ENCODE peak calls at places on chromosomes 7 and 10, in nine cellular contexts. One of them, this sample, is unnamed.

GRCh38 chr7:40758590-40758989 is 623.8 kb downstream of the SUGCT start:
- DNase-seq in adrenal gland: peak
- DNase-seq in brain microvascular endothelial cell: no peak
- DNase-seq in GM12865: no peak
- DNase-seq in Caco-2: no peak
- DNase-seq in foreskin fibroblast: no peak
- DNase-seq in endodermal cell: no peak
- DNase-seq in astrocyte of the cerebellum: no peak
- DNase-seq in AG09309: no peak
- DNase-seq in this sample: no peak

GRCh38 chr10:88851706-88852105 is at the start of gene ANKRD22:
- DNase-seq in GM12865: peak
- DNase-seq in AG09309: no peak
- DNase-seq in foreskin fibroblast: peak
- DNase-seq in astrocyte of the cerebellum: no peak
- DNase-seq in Caco-2: peak
- DNase-seq in adrenal gland: peak
- DNase-seq in endodermal cell: peak
- DNase-seq in brain microvascular endothelial cell: peak
- DNase-seq in this sample: peak

GRCh38 chr10:2908851-2909630 is 158.3 kb upstream of the PFKP start:
- DNase-seq in Caco-2: no peak
- DNase-seq in adrenal gland: no peak
- DNase-seq in GM12865: no peak
- DNase-seq in brain microvascular endothelial cell: no peak
- DNase-seq in astrocyte of the cerebellum: no peak
- DNase-seq in AG09309: no peak
- DNase-seq in endodermal cell: no peak
- DNase-seq in foreskin fibroblast: no peak
- DNase-seq in this sample: no peak

GRCh38 chr10:32298066-32298812 is 48.7 kb downstream of the EPC1 start:
- DNase-seq in adrenal gland: no peak
- DNase-seq in AG09309: peak
- DNase-seq in foreskin fibroblast: peak
- DNase-seq in astrocyte of the cerebellum: peak
- DNase-seq in endodermal cell: no peak
- DNase-seq in Caco-2: no peak
- DNase-seq in GM12865: no peak
- DNase-seq in brain microvascular endothelial cell: peak
- DNase-seq in this sample: peak

GRCh38 chr10:75407716-75408511 is 6.3 kb upstream of the ZNF503 start:
- DNase-seq in adrenal gland: peak
- DNase-seq in brain microvascular endothelial cell: no peak
- DNase-seq in Caco-2: no peak
- DNase-seq in endodermal cell: peak
- DNase-seq in AG09309: no peak
- DNase-seq in foreskin fibroblast: no peak
- DNase-seq in astrocyte of the cerebellum: no peak
- DNase-seq in GM12865: no peak
- DNase-seq in this sample: peak

GRCh38 chr10:102603946-102604345 is 40.3 kb upstream of the TRIM8 start:
- DNase-seq in brain microvascular endothelial cell: no peak
- DNase-seq in GM12865: no peak
- DNase-seq in endodermal cell: no peak
- DNase-seq in foreskin fibroblast: no peak
- DNase-seq in adrenal gland: no peak
- DNase-seq in Caco-2: no peak
- DNase-seq in AG09309: no peak
- DNase-seq in astrocyte of the cerebellum: no peak
- DNase-seq in this sample: no peak

GRCh38 chr10:75401569-75402485 is at the start of gene ZNF503:
- DNase-seq in brain microvascular endothelial cell: peak
- DNase-seq in adrenal gland: peak
- DNase-seq in endodermal cell: peak
- DNase-seq in AG09309: peak
- DNase-seq in Caco-2: peak
- DNase-seq in GM12865: peak
- DNase-seq in astrocyte of the cerebellum: peak
- DNase-seq in foreskin fibroblast: peak
- DNase-seq in this sample: peak

GRCh38 chr10:115660391-115660790 is 567.2 kb downstream of the ATRNL1 start:
- DNase-seq in foreskin fibroblast: no peak
- DNase-seq in adrenal gland: no peak
- DNase-seq in astrocyte of the cerebellum: no peak
- DNase-seq in endodermal cell: no peak
- DNase-seq in GM12865: no peak
- DNase-seq in brain microvascular endothelial cell: peak
- DNase-seq in AG09309: no peak
- DNase-seq in Caco-2: no peak
- DNase-seq in this sample: no peak

GRCh38 chr10:91367558-91367957 is 42.6 kb upstream of the HECTD2 start:
- DNase-seq in adrenal gland: no peak
- DNase-seq in foreskin fibroblast: no peak
- DNase-seq in GM12865: no peak
- DNase-seq in Caco-2: no peak
- DNase-seq in astrocyte of the cerebellum: no peak
- DNase-seq in endodermal cell: no peak
- DNase-seq in brain microvascular endothelial cell: no peak
- DNase-seq in AG09309: no peak
- DNase-seq in this sample: no peak

GRCh38 chr10:4450981-4451501 is 375.0 kb upstream of the AKR1E2 start:
- DNase-seq in endodermal cell: no peak
- DNase-seq in Caco-2: no peak
- DNase-seq in foreskin fibroblast: peak
- DNase-seq in astrocyte of the cerebellum: peak
- DNase-seq in adrenal gland: no peak
- DNase-seq in AG09309: peak
- DNase-seq in brain microvascular endothelial cell: no peak
- DNase-seq in GM12865: no peak
- DNase-seq in this sample: peak

GRCh38 chr10:24680647-24681475 is 42.8 kb downstream of the ARHGAP21 start:
- DNase-seq in brain microvascular endothelial cell: no peak
- DNase-seq in endodermal cell: no peak
- DNase-seq in Caco-2: peak
- DNase-seq in adrenal gland: no peak
- DNase-seq in AG09309: no peak
- DNase-seq in GM12865: no peak
- DNase-seq in astrocyte of the cerebellum: peak
- DNase-seq in foreskin fibroblast: no peak
- DNase-seq in this sample: peak

GRCh38 chr7:139706837-139707236 is 71.0 kb downstream of the HIPK2 start:
- DNase-seq in endodermal cell: no peak
- DNase-seq in GM12865: no peak
- DNase-seq in AG09309: no peak
- DNase-seq in foreskin fibroblast: no peak
- DNase-seq in adrenal gland: no peak
- DNase-seq in astrocyte of the cerebellum: no peak
- DNase-seq in Caco-2: no peak
- DNase-seq in brain microvascular endothelial cell: no peak
- DNase-seq in this sample: no peak

GRCh38 chr7:156790264-156790663 is 102.7 kb downstream of the LMBR1 start:
- DNase-seq in endodermal cell: no peak
- DNase-seq in brain microvascular endothelial cell: no peak
- DNase-seq in Caco-2: no peak
- DNase-seq in astrocyte of the cerebellum: no peak
- DNase-seq in AG09309: no peak
- DNase-seq in adrenal gland: no peak
- DNase-seq in GM12865: no peak
- DNase-seq in foreskin fibroblast: no peak
- DNase-seq in this sample: no peak

GRCh38 chr7:79211724-79212123 is 241.7 kb downstream of the MAGI2 start:
- DNase-seq in astrocyte of the cerebellum: no peak
- DNase-seq in brain microvascular endothelial cell: no peak
- DNase-seq in AG09309: no peak
- DNase-seq in GM12865: no peak
- DNase-seq in Caco-2: no peak
- DNase-seq in foreskin fibroblast: no peak
- DNase-seq in endodermal cell: no peak
- DNase-seq in adrenal gland: no peak
- DNase-seq in this sample: no peak

GRCh38 chr10:124343351-124344265 is 75.1 kb downstream of the OAT start:
- DNase-seq in endodermal cell: peak
- DNase-seq in Caco-2: no peak
- DNase-seq in astrocyte of the cerebellum: no peak
- DNase-seq in AG09309: no peak
- DNase-seq in adrenal gland: no peak
- DNase-seq in foreskin fibroblast: no peak
- DNase-seq in brain microvascular endothelial cell: no peak
- DNase-seq in GM12865: no peak
- DNase-seq in this sample: no peak

GRCh38 chr10:21497177-21497807 is 28.2 kb downstream of the SKIDA1 start:
- DNase-seq in endodermal cell: peak
- DNase-seq in brain microvascular endothelial cell: peak
- DNase-seq in Caco-2: peak
- DNase-seq in astrocyte of the cerebellum: no peak
- DNase-seq in adrenal gland: peak
- DNase-seq in GM12865: peak
- DNase-seq in AG09309: no peak
- DNase-seq in foreskin fibroblast: peak
- DNase-seq in this sample: peak

GRCh38 chr7:43647772-43648643 is 65.1 kb downstream of the STK17A start:
- DNase-seq in Caco-2: no peak
- DNase-seq in adrenal gland: peak
- DNase-seq in endodermal cell: peak
- DNase-seq in AG09309: peak
- DNase-seq in GM12865: peak
- DNase-seq in foreskin fibroblast: peak
- DNase-seq in brain microvascular endothelial cell: peak
- DNase-seq in astrocyte of the cerebellum: peak
- DNase-seq in this sample: peak

GRCh38 chr7:149468208-149468607 is 7.3 kb upstream of the ZNF777 start:
- DNase-seq in adrenal gland: no peak
- DNase-seq in Caco-2: no peak
- DNase-seq in endodermal cell: no peak
- DNase-seq in brain microvascular endothelial cell: no peak
- DNase-seq in AG09309: peak
- DNase-seq in foreskin fibroblast: no peak
- DNase-seq in GM12865: no peak
- DNase-seq in astrocyte of the cerebellum: no peak
- DNase-seq in this sample: peak

GRCh38 chr10:79147796-79148451 is 79.2 kb downstream of the ZMIZ1 start:
- DNase-seq in foreskin fibroblast: no peak
- DNase-seq in adrenal gland: no peak
- DNase-seq in AG09309: no peak
- DNase-seq in GM12865: no peak
- DNase-seq in endodermal cell: no peak
- DNase-seq in astrocyte of the cerebellum: no peak
- DNase-seq in brain microvascular endothelial cell: no peak
- DNase-seq in Caco-2: no peak
- DNase-seq in this sample: no peak

GRCh38 chr10:79149345-79149661 is 80.5 kb downstream of the ZMIZ1 start:
- DNase-seq in astrocyte of the cerebellum: no peak
- DNase-seq in Caco-2: no peak
- DNase-seq in foreskin fibroblast: no peak
- DNase-seq in AG09309: no peak
- DNase-seq in endodermal cell: no peak
- DNase-seq in GM12865: no peak
- DNase-seq in brain microvascular endothelial cell: no peak
- DNase-seq in adrenal gland: no peak
- DNase-seq in this sample: no peak

GRCh38 chr10:79150444-79150754 is 81.6 kb downstream of the ZMIZ1 start:
- DNase-seq in endodermal cell: no peak
- DNase-seq in GM12865: no peak
- DNase-seq in Caco-2: no peak
- DNase-seq in foreskin fibroblast: no peak
- DNase-seq in AG09309: no peak
- DNase-seq in brain microvascular endothelial cell: no peak
- DNase-seq in adrenal gland: no peak
- DNase-seq in astrocyte of the cerebellum: no peak
- DNase-seq in this sample: no peak

GRCh38 chr10:79148452-79149344 is 79.9 kb downstream of the ZMIZ1 start:
- DNase-seq in AG09309: no peak
- DNase-seq in astrocyte of the cerebellum: no peak
- DNase-seq in brain microvascular endothelial cell: no peak
- DNase-seq in endodermal cell: no peak
- DNase-seq in adrenal gland: peak
- DNase-seq in GM12865: no peak
- DNase-seq in foreskin fibroblast: peak
- DNase-seq in Caco-2: no peak
- DNase-seq in this sample: peak

GRCh38 chr10:79149662-79150443 is 81.1 kb downstream of the ZMIZ1 start:
- DNase-seq in brain microvascular endothelial cell: peak
- DNase-seq in astrocyte of the cerebellum: no peak
- DNase-seq in AG09309: no peak
- DNase-seq in endodermal cell: peak
- DNase-seq in Caco-2: no peak
- DNase-seq in adrenal gland: peak
- DNase-seq in GM12865: peak
- DNase-seq in foreskin fibroblast: peak
- DNase-seq in this sample: peak
- H3K4me3 ChIP-seq in brain microvascular endothelial cell: no peak
- H3K4me3 ChIP-seq in astrocyte of the cerebellum: no peak
- H3K4me3 ChIP-seq in AG09309: no peak
- H3K4me3 ChIP-seq in endodermal cell: no peak
- H3K4me3 ChIP-seq in Caco-2: no peak
- H3K4me3 ChIP-seq in adrenal gland: no peak
- H3K4me3 ChIP-seq in GM12865: no peak
- H3K4me3 ChIP-seq in foreskin fibroblast: no peak
- H3K4me3 ChIP-seq in this sample: no peak

DNA sequence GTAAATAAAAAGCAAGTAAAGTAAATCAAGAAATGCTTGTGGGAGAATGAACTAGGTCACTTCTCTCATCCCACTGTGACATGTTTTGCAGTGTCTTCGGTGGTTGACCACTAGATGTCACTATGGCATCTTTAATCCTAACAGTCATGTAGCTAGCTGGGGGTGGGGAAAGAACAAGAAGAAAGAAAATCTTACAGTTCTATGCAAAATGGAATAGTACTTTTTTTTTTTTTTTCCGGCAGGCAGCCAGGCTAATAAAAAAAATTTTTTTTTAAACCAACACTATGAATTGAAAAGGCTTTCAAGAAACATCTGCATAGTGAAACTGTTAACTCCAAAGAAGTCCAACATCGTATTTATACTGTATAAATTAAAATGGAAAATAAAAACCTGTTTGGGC is 38.3 kb downstream of the CDK1 start:
- DNase-seq in foreskin fibroblast: peak
- DNase-seq in GM12865: peak
- DNase-seq in brain microvascular endothelial cell: peak
- DNase-seq in astrocyte of the cerebellum: peak
- DNase-seq in adrenal gland: peak
- DNase-seq in endodermal cell: peak
- DNase-seq in AG09309: peak
- DNase-seq in Caco-2: peak
- DNase-seq in this sample: peak
- TF ChIP-seq CTCF in foreskin fibroblast: peak
- TF ChIP-seq CTCF in GM12865: peak
- TF ChIP-seq CTCF in brain microvascular endothelial cell: peak
- TF ChIP-seq CTCF in astrocyte of the cerebellum: peak
- TF ChIP-seq CTCF in adrenal gland: peak
- TF ChIP-seq CTCF in endodermal cell: peak
- TF ChIP-seq CTCF in AG09309: peak
- TF ChIP-seq CTCF in Caco-2: peak
- TF ChIP-seq CTCF in this sample: peak

GRCh38 chr7:158814637-158815036 is 14.7 kb downstream of the ESYT2 start:
- DNase-seq in astrocyte of the cerebellum: no peak
- DNase-seq in Caco-2: no peak
- DNase-seq in foreskin fibroblast: no peak
- DNase-seq in endodermal cell: no peak
- DNase-seq in GM12865: no peak
- DNase-seq in brain microvascular endothelial cell: no peak
- DNase-seq in AG09309: no peak
- DNase-seq in adrenal gland: no peak
- DNase-seq in this sample: no peak
- H3K4me3 ChIP-seq in astrocyte of the cerebellum: no peak
- H3K4me3 ChIP-seq in Caco-2: no peak
- H3K4me3 ChIP-seq in foreskin fibroblast: no peak
- H3K4me3 ChIP-seq in endodermal cell: no peak
- H3K4me3 ChIP-seq in GM12865: no peak
- H3K4me3 ChIP-seq in brain microvascular endothelial cell: no peak
- H3K4me3 ChIP-seq in AG09309: no peak
- H3K4me3 ChIP-seq in adrenal gland: no peak
- H3K4me3 ChIP-seq in this sample: no peak

GRCh38 chr7:18356195-18356645 is 139.3 kb upstream of the HDAC9 start:
- DNase-seq in adrenal gland: no peak
- DNase-seq in brain microvascular endothelial cell: no peak
- DNase-seq in endodermal cell: peak
- DNase-seq in GM12865: peak
- DNase-seq in astrocyte of the cerebellum: peak
- DNase-seq in foreskin fibroblast: peak
- DNase-seq in Caco-2: no peak
- DNase-seq in AG09309: peak
- DNase-seq in this sample: peak
- TF ChIP-seq CTCF in adrenal gland: peak
- TF ChIP-seq CTCF in brain microvascular endothelial cell: peak
- TF ChIP-seq CTCF in endodermal cell: peak
- TF ChIP-seq CTCF in GM12865: peak
- TF ChIP-seq CTCF in astrocyte of the cerebellum: peak
- TF ChIP-seq CTCF in foreskin fibroblast: peak
- TF ChIP-seq CTCF in Caco-2: peak
- TF ChIP-seq CTCF in AG09309: peak
- TF ChIP-seq CTCF in this sample: peak

This sample was measured in AG10803.